ENCODE peak calls at places on chromosomes 7 and 10, in four cellular contexts. One of them, this sample, is unnamed.

GRCh38 chr7:45065031-45065995 is 23.5 kb downstream of the NACAD start:
- DNase-seq in MM.1S: no peak
- DNase-seq in fibroblast of the aortic adventitia: no peak
- DNase-seq in GM12865: no peak
- DNase-seq in this sample: no peak

GRCh38 chr7:3270362-3270761 is 30.7 kb upstream of the SDK1 start:
- DNase-seq in MM.1S: no peak
- DNase-seq in fibroblast of the aortic adventitia: no peak
- DNase-seq in GM12865: no peak
- DNase-seq in this sample: no peak

GRCh38 chr7:50068026-50068425 is 25.0 kb downstream of the ZPBP start:
- DNase-seq in MM.1S: peak; percentile 7
- DNase-seq in fibroblast of the aortic adventitia: peak; percentile 7
- DNase-seq in GM12865: peak; percentile 33
- DNase-seq in this sample: peak; percentile 39

GRCh38 chr10:23199768-23200511 is 7.8 kb downstream of the PTF1A start:
- DNase-seq in MM.1S: no peak
- DNase-seq in fibroblast of the aortic adventitia: no peak
- DNase-seq in GM12865: no peak
- DNase-seq in this sample: no peak

GRCh38 chr7:5595545-5596045 is 172.0 kb upstream of the TNRC18 start:
- DNase-seq in MM.1S: no peak
- DNase-seq in fibroblast of the aortic adventitia: no peak
- DNase-seq in GM12865: peak; percentile 53
- DNase-seq in this sample: peak; percentile 87

GRCh38 chr7:123191132-123191531 is 8.6 kb downstream of the SLC13A1 start:
- DNase-seq in MM.1S: peak; percentile 25
- DNase-seq in fibroblast of the aortic adventitia: no peak
- DNase-seq in GM12865: peak; percentile 5
- DNase-seq in this sample: peak; percentile 89

GRCh38 chr10:28331821-28332220 is 29.0 kb upstream of the MPP7 start:
- DNase-seq in MM.1S: no peak
- DNase-seq in fibroblast of the aortic adventitia: peak; percentile 60
- DNase-seq in GM12865: no peak
- DNase-seq in this sample: peak; percentile 81

GRCh38 chr10:72133517-72133916 is 45.2 kb upstream of the SPOCK2 start:
- DNase-seq in MM.1S: peak; percentile 56
- DNase-seq in fibroblast of the aortic adventitia: peak; percentile 48
- DNase-seq in GM12865: peak; percentile 85
- DNase-seq in this sample: no peak

GRCh38 chr7:30984359-30985107 is 20.8 kb downstream of the GHRHR start:
- DNase-seq in MM.1S: no peak
- DNase-seq in fibroblast of the aortic adventitia: peak; percentile 62
- DNase-seq in GM12865: no peak
- DNase-seq in this sample: peak; percentile 74

GRCh38 chr7:17948503-17949238 is 8.4 kb upstream of the SNX13 start:
- DNase-seq in MM.1S: no peak
- DNase-seq in fibroblast of the aortic adventitia: peak; percentile 20
- DNase-seq in GM12865: no peak
- DNase-seq in this sample: peak; percentile 86

GRCh38 chr10:4255751-4256150 is 470.7 kb upstream of the KLF6 start:
- DNase-seq in MM.1S: no peak
- DNase-seq in fibroblast of the aortic adventitia: no peak
- DNase-seq in GM12865: no peak
- DNase-seq in this sample: peak; percentile 59

GRCh38 chr7:85068796-85069195 is 118.1 kb downstream of the SEMA3D start:
- DNase-seq in MM.1S: no peak
- DNase-seq in fibroblast of the aortic adventitia: peak; percentile 90
- DNase-seq in GM12865: no peak
- DNase-seq in this sample: peak; percentile 85

GRCh38 chr10:92356041-92356440 is 65.1 kb downstream of the MARCHF5 start:
- DNase-seq in MM.1S: no peak
- DNase-seq in fibroblast of the aortic adventitia: no peak
- DNase-seq in GM12865: no peak
- DNase-seq in this sample: no peak

GRCh38 chr10:130493021-130493420 is 356.8 kb downstream of the GLRX3 start:
- DNase-seq in MM.1S: no peak
- DNase-seq in fibroblast of the aortic adventitia: no peak
- DNase-seq in GM12865: no peak
- DNase-seq in this sample: no peak

GRCh38 chr7:69190738-69191137 is 407.5 kb upstream of the AUTS2 start:
- DNase-seq in MM.1S: no peak
- DNase-seq in fibroblast of the aortic adventitia: no peak
- DNase-seq in GM12865: no peak
- DNase-seq in this sample: no peak

GRCh38 chr7:27952393-27953290 is 212.7 kb downstream of the TAX1BP1 start:
- DNase-seq in MM.1S: no peak
- DNase-seq in fibroblast of the aortic adventitia: peak; percentile 80
- DNase-seq in GM12865: no peak
- DNase-seq in this sample: no peak
- H3K4me3 ChIP-seq in MM.1S: no peak overlapping the region
- H3K4me3 ChIP-seq in fibroblast of the aortic adventitia: no peak overlapping the region
- H3K4me3 ChIP-seq in GM12865: no peak overlapping the region
- H3K4me3 ChIP-seq in this sample: no peak overlapping the region

DNA sequence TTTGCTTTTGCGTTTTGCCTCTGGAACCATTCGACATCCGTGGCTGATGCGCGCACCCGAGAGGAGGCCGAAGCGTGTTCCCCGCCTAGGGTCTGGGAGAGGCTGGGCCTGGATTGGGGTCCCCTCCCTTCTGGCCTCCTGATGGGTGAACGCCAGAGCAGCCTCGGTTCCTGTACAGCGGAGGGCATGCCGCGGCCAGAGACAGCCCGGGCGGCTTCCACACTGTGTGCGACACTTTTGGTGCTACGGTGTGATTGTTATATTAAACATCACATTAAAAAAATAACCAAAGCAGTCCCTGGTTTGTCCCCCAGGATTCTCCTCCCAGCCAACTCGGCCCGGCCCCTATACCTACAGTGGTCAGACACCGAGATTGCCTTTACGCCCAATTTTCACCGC is 3.7 kb upstream of the HOXA7 start:
- DNase-seq in MM.1S: no peak
- DNase-seq in fibroblast of the aortic adventitia: no peak
- DNase-seq in GM12865: no peak
- DNase-seq in this sample: no peak
- H3K4me3 ChIP-seq in MM.1S: peak overlapping the region; percentile 64
- H3K4me3 ChIP-seq in fibroblast of the aortic adventitia: no peak overlapping the region
- H3K4me3 ChIP-seq in GM12865: peak overlapping the region; percentile 60
- H3K4me3 ChIP-seq in this sample: no peak overlapping the region

GRCh38 chr7:66413379-66414114 is 208.4 kb downstream of the TPST1 start:
- DNase-seq in MM.1S: no peak
- DNase-seq in fibroblast of the aortic adventitia: peak; percentile 48
- DNase-seq in GM12865: peak; percentile 60
- DNase-seq in this sample: peak; percentile 68
- H3K4me3 ChIP-seq in MM.1S: no peak overlapping the region
- H3K4me3 ChIP-seq in fibroblast of the aortic adventitia: peak overlapping the region; percentile 51
- H3K4me3 ChIP-seq in GM12865: peak overlapping the region; percentile 45
- H3K4me3 ChIP-seq in this sample: peak overlapping the region; percentile 45

DNA sequence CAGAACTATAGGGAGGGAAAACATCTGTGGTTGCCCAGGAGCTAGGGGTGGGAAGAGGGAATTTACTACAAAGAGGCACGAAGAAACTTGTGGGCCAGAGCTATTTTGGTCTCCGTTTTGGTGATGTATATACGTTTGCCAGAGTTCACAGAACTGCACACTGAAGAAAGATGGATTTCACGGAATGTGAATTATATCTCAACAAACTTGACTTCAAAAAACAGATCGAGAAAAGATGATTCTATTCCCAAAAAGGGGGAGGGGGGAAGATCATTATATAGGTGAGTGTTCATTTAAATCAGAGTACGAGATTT is 337 bp upstream of the AS3MT start:
- DNase-seq in MM.1S: no peak
- DNase-seq in fibroblast of the aortic adventitia: no peak
- DNase-seq in GM12865: no peak
- DNase-seq in this sample: no peak
- H3K4me3 ChIP-seq in MM.1S: no peak overlapping the region
- H3K4me3 ChIP-seq in fibroblast of the aortic adventitia: peak overlapping the region; percentile 59
- H3K4me3 ChIP-seq in GM12865: no peak overlapping the region
- H3K4me3 ChIP-seq in this sample: peak overlapping the region; percentile 33

DNA sequence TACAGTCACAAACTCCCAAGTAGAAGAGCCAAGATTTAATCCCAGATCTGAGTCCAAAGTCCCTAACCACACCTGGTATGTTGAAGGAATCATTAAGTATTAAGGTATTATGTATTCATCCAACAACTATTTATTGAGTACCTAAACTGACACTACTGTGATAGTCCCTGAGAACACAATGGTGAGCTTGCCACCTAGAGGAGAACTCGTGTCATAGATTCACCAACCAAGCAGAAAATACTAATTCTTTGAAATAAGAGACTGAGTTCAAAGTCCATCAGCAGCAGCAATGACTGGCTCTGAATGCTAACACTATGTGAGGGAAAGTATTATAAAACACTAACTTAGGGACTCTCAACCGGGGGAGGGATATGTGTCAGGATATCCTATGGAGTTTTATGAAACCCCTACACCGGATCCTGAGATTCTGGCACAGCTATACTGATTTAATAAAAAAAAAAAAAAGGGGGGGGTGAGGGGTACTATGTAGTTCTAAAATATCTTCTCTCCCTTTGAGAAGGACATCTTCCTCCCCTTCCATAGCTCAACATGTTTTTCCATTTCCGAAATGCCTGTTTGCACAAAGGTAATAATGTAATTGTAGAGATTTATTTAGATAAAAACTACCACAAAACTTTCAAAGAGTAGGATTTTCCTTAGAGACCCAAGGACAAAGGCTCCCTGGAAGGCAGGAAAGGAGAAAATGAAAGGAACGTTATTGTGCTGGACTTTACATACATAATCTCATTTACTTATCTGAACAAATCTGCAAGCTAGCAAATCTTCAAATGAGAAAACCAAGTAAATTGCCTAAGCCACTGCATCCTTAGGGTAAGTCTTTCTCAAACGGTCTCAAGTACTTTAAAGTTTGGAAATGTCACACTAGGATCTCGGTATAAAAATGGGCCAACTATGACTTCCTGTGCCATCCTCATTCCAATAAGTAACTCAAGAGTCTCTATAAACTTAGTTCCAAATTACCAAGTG is 1.5 kb downstream of the NCOA4 start:
- DNase-seq in MM.1S: peak; percentile 66
- DNase-seq in fibroblast of the aortic adventitia: peak; percentile 80
- DNase-seq in GM12865: peak; percentile 76
- DNase-seq in this sample: peak; percentile 78
- H3K4me3 ChIP-seq in MM.1S: peak overlapping the region; percentile 91
- H3K4me3 ChIP-seq in fibroblast of the aortic adventitia: peak overlapping the region; percentile 91
- H3K4me3 ChIP-seq in GM12865: peak overlapping the region; percentile 77
- H3K4me3 ChIP-seq in this sample: peak overlapping the region; percentile 87